ENCODE peak calls at places on chromosomes 5 and 9, in ten cellular contexts. D is H9, M is bronchial epithelial cell, T is astrocyte of the cerebellum, Z is HCT116, J is body of pancreas, N is GM10248, F is right lobe of liver, I is glutamatergic neuron, A is IMR-90. V is an unnamed sample.

GRCh38 chr9:85600675-85601263 is 141.0 kb downstream of the AGTPBP1 start:
- DNase-seq in D (peak), M (no peak), T (no peak), Z (no peak), J (no peak), N (no peak), F (no peak), I (peak), A (no peak), V (no peak)

GRCh38 chr9:134225186-134225585 is 60.8 kb upstream of the RNU6ATAC start:
- DNase-seq in D (no peak), M (no peak), T (no peak), Z (no peak), J (no peak), N (no peak), F (peak), I (peak), A (no peak), V (no peak)

GRCh38 chr9:113886471-113886870 is 10.4 kb downstream of the ZNF618 start:
- DNase-seq in D (no peak), M (no peak), T (no peak), Z (no peak), J (no peak), N (no peak), F (no peak), I (no peak), A (peak), V (no peak)

GRCh38 chr9:126604706-126605105 is 9.0 kb upstream of the LMX1B start:
- DNase-seq in D (no peak), M (no peak), T (no peak), Z (no peak), J (no peak), N (no peak), F (no peak), I (no peak), A (no peak), V (no peak)

GRCh38 chr9:108618906-108619550 is 236.8 kb downstream of the ACTL7B start:
- DNase-seq in D (no peak), M (peak), T (peak), Z (no peak), J (no peak), N (no peak), F (no peak), I (no peak), A (no peak), V (no peak)

GRCh38 chr5:143887302-143887638 is 75.3 kb downstream of the HMHB1 start:
- DNase-seq in D (no peak), M (peak), T (peak), Z (no peak), J (peak), N (no peak), F (no peak), I (no peak), A (peak), V (no peak)

GRCh38 chr5:111820072-111820471 is 63.1 kb upstream of the NREP start:
- DNase-seq in D (no peak), M (no peak), T (no peak), Z (no peak), J (no peak), N (no peak), F (no peak), I (no peak), A (no peak), V (no peak)

GRCh38 chr5:73454379-73455036 is 5.9 kb upstream of the FOXD1 start:
- DNase-seq in D (peak), M (peak), T (no peak), Z (peak), J (peak), N (no peak), F (no peak), I (peak), A (peak), V (peak)

GRCh38 chr9:127180457-127181314 is 58.3 kb upstream of the ANGPTL2 start:
- DNase-seq in D (peak), M (no peak), T (no peak), Z (no peak), J (no peak), N (no peak), F (no peak), I (peak), A (no peak), V (no peak)

GRCh38 chr5:151592855-151593408 is 1.8 kb upstream of the FAT2 start:
- DNase-seq in D (no peak), M (no peak), T (no peak), Z (no peak), J (peak), N (peak), F (no peak), I (peak), A (no peak), V (no peak)

GRCh38 chr5:71887680-71888079 is 168.6 kb downstream of the CARTPT start:
- DNase-seq in D (no peak), M (peak), T (peak), Z (peak), J (no peak), N (peak), F (no peak), I (no peak), A (peak), V (no peak)

GRCh38 chr9:92608221-92609141 is 61.5 kb downstream of the IPPK start:
- DNase-seq in D (no peak), M (no peak), T (no peak), Z (no peak), J (no peak), N (no peak), F (no peak), I (no peak), A (no peak), V (no peak)

GRCh38 chr5:758698-759053 is 25.9 kb downstream of the ZDHHC11B start:
- DNase-seq in D (no peak), M (no peak), T (no peak), Z (no peak), J (no peak), N (no peak), F (no peak), I (no peak), A (no peak), V (no peak)

GRCh38 chr9:112784020-112784788 is 33.6 kb downstream of the SNX30 start:
- DNase-seq in D (peak), M (peak), T (no peak), Z (no peak), J (peak), N (no peak), F (no peak), I (no peak), A (peak), V (peak)

GRCh38 chr5:151492729-151493128 is 45.3 kb downstream of the SLC36A1 start:
- DNase-seq in D (no peak), M (peak), T (no peak), Z (peak), J (peak), N (no peak), F (no peak), I (no peak), A (peak), V (no peak)

GRCh38 chr5:2147504-2148311 is 265.0 kb upstream of the IRX4 start:
- DNase-seq in D (peak), M (no peak), T (no peak), Z (no peak), J (no peak), N (no peak), F (no peak), I (no peak), A (no peak), V (no peak)

GRCh38 chr5:137146402-137146889 is 352.7 kb downstream of the SPOCK1 start:
- DNase-seq in D (no peak), M (peak), T (peak), Z (peak), J (peak), N (no peak), F (no peak), I (no peak), A (peak), V (no peak)

GRCh38 chr5:123036391-123037103 is at the start of gene PPIC:
- DNase-seq in D (peak), M (peak), T (peak), Z (peak), J (peak), N (peak), F (peak), I (peak), A (peak), V (peak)

GRCh38 chr5:154475613-154476342 is 2.2 kb downstream of the HAND1 start:
- DNase-seq in D (peak), M (no peak), T (no peak), Z (no peak), J (no peak), N (no peak), F (no peak), I (peak), A (no peak), V (no peak)

GRCh38 chr5:134142806-134143205 is 28.3 kb downstream of the TCF7 start:
- DNase-seq in D (peak), M (no peak), T (no peak), Z (no peak), J (no peak), N (no peak), F (no peak), I (no peak), A (no peak), V (no peak)

GRCh38 chr9:128024761-128025308 is 42.3 kb downstream of the NAIF1 start:
- DNase-seq in D (no peak), M (no peak), T (no peak), Z (no peak), J (no peak), N (no peak), F (no peak), I (no peak), A (no peak), V (no peak)

GRCh38 chr9:6054280-6055099 is 39.1 kb upstream of the RANBP6 start:
- DNase-seq in D (peak), M (peak), T (peak), Z (peak), J (peak), N (peak), F (peak), I (peak), A (peak), V (peak)

GRCh38 chr9:85347541-85347940 is 394.2 kb downstream of the AGTPBP1 start:
- DNase-seq in D (no peak), M (no peak), T (no peak), Z (no peak), J (no peak), N (no peak), F (no peak), I (no peak), A (no peak), V (no peak)

GRCh38 chr5:92944903-92945629 is 636.0 kb downstream of the NR2F1-AS1 start:
- DNase-seq in D (no peak), M (peak), T (peak), Z (no peak), J (no peak), N (no peak), F (no peak), I (no peak), A (peak), V (no peak)

GRCh38 chr9:89502038-89502601 is 4.2 kb upstream of the SEMA4D start:
- DNase-seq in D (no peak), M (no peak), T (no peak), Z (no peak), J (no peak), N (no peak), F (no peak), I (no peak), A (no peak), V (no peak)

GRCh38 chr5:176653401-176653800 is 6.1 kb downstream of the TSPAN17 start:
- DNase-seq in D (no peak), M (peak), T (no peak), Z (no peak), J (no peak), N (no peak), F (no peak), I (no peak), A (peak), V (no peak)

DNA sequence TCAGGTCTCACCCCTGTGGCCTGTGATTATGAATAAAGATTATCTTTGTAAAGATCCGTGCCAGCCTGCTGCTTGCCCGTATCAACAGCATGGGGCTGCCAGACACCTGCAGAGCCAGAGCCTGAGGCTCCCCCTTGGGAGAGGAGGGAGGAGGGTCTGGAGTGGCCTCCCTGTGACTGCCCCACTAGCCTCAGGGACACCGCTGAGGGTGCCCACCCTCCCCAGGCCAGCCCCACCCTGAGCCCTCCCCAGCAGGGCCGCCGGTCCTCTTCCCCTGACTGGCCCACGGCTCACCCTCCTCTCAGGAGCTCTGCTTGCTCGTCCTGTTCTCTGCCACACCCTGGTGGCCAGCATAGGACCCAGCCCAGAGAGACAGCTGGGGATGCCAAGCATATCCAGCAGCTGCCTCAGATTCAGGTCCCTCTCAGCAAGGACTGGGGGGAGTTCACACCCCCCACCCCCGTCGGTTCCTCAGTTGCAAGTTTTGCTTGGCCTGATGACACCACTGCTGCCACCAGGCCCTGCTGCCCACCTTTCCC is 1.9 kb downstream of the SSNA1 start:
- DNase-seq in D (no peak), M (no peak), T (no peak), Z (no peak), J (no peak), N (no peak), F (no peak), I (no peak), A (no peak), V (no peak)
- TF ChIP-seq CTCF in D (peak), M (peak), T (no peak), Z (peak), J (no peak), N (no peak), F (no peak), I (no peak), A (no peak), V (no peak)

DNA sequence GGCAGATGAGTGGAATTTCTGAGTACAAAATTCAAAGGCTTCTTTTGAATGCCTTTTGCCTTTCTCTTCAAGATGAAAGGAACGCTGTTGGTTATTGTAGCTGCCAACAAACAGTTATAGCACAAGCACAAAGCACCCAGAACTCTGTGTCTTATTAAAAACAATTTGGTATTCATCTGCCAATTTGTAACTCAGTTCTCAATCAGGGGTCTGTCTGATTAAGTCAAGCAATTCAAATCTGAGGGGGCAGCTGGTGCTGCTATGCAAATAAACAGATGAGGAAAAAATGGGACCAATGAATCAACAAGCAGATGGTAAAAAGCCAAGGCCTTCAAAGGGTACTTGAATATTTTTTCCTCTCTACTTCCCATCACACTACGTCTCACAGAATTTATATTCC is 233.5 kb downstream of the TLE1 start:
- DNase-seq in D (no peak), M (no peak), T (peak), Z (no peak), J (no peak), N (no peak), F (no peak), I (no peak), A (no peak), V (no peak)
- TF ChIP-seq CTCF in D (no peak), M (no peak), T (no peak), Z (no peak), J (no peak), N (no peak), F (no peak), I (no peak), A (no peak), V (no peak)

DNA sequence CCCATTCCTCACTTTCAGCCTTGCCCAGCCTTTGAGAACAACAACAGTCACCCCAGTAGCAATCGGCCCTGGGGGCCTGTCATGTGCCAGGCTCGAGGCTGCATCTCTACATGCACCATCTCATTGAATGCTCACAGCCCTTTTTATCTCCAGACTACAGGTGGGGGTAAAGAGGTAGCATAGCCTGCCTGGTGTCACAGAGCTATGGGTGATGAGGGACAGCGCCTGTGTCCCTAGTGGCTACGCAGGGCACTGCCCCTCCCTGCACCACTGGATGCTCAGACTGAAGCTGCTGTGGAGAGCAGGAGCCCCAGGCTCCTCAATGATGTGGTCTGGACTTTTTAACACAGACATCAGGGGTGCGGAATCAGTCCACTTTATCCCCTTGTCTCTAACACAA is 2.8 kb downstream of the CAMK2A start:
- DNase-seq in D (peak), M (no peak), T (no peak), Z (peak), J (no peak), N (no peak), F (peak), I (peak), A (no peak), V (peak)
- TF ChIP-seq CTCF in D (peak), M (peak), T (peak), Z (peak), J (no peak), N (peak), F (peak), I (peak), A (peak), V (peak)

GRCh38 chr9:37033141-37033540 is 927 bp downstream of the PAX5 start:
- DNase-seq in D (no peak), M (no peak), T (no peak), Z (no peak), J (no peak), N (no peak), F (no peak), I (no peak), A (no peak), V (no peak)

GRCh38 chr9:37035472-37036236 is 1.6 kb upstream of the PAX5 start:
- DNase-seq in D (peak), M (peak), T (no peak), Z (no peak), J (no peak), N (peak), F (no peak), I (peak), A (no peak), V (peak)

GRCh38 chr9:37034938-37035471 is 937 bp upstream of the PAX5 start:
- DNase-seq in D (peak), M (no peak), T (no peak), Z (no peak), J (no peak), N (no peak), F (no peak), I (peak), A (no peak), V (no peak)

GRCh38 chr9:37033753-37034319 is at the start of gene PAX5:
- DNase-seq in D (no peak), M (no peak), T (no peak), Z (no peak), J (no peak), N (no peak), F (no peak), I (no peak), A (no peak), V (no peak)

DNA sequence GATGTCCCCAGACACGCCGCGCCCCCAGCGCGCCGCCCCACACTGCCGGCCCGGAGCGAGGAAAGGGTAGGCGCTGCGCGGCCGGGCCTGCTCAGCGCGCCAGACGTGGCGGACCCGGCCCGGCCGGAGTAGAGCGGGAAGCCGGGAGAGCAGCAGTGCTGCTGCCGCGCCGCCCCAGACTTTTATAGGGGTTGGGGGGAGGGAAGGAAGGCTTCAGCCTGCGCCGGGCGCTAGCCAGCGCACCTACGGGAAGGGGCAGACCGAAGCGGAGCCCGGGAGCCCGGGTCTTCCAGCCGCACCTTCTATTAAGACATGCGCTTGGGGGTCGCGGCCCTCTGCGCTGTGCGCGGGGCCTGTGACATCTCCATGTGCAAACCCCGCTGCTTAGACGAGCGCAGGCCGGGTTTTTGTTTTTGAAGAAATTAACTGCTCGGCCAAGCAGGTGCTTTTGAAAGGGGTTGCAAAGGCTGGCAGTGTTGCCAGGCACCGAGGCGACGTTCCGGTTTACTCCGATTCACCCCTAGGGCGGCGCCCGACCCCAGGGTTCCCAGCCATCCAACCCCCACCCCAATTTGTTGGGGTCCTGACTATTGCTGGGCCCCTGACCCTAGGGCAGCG is 361 bp upstream of the PAX5 start:
- DNase-seq in D (peak), M (no peak), T (no peak), Z (no peak), J (no peak), N (peak), F (no peak), I (peak), A (no peak), V (peak)
- TF ChIP-seq CTCF in D (peak), M (peak), T (no peak), Z (peak), J (no peak), N (peak), F (peak), I (peak), A (no peak), V (peak)

GRCh38 chr9:87336914-87337333 is 160.7 kb upstream of the DAPK1 start:
- DNase-seq in D (no peak), M (peak), T (peak), Z (peak), J (peak), N (peak), F (peak), I (no peak), A (peak), V (no peak)

GRCh38 chr9:87338075-87338989 is 159.3 kb upstream of the DAPK1 start:
- DNase-seq in D (no peak), M (no peak), T (no peak), Z (no peak), J (no peak), N (no peak), F (no peak), I (no peak), A (no peak), V (no peak)

GRCh38 chr9:87337335-87338074 is 160.2 kb upstream of the DAPK1 start:
- DNase-seq in D (peak), M (no peak), T (peak), Z (no peak), J (peak), N (no peak), F (no peak), I (no peak), A (no peak), V (no peak)

GRCh38 chr9:87334366-87334765 is 163.3 kb upstream of the DAPK1 start:
- DNase-seq in D (no peak), M (no peak), T (no peak), Z (no peak), J (no peak), N (no peak), F (no peak), I (no peak), A (no peak), V (no peak)

GRCh38 chr9:87336407-87336806 is 161.3 kb upstream of the DAPK1 start:
- DNase-seq in D (no peak), M (no peak), T (no peak), Z (no peak), J (peak), N (no peak), F (no peak), I (peak), A (no peak), V (no peak)
- TF ChIP-seq CTCF in D (no peak), M (no peak), T (no peak), Z (no peak), J (no peak), N (peak), F (no peak), I (no peak), A (no peak), V (no peak)

DNA sequence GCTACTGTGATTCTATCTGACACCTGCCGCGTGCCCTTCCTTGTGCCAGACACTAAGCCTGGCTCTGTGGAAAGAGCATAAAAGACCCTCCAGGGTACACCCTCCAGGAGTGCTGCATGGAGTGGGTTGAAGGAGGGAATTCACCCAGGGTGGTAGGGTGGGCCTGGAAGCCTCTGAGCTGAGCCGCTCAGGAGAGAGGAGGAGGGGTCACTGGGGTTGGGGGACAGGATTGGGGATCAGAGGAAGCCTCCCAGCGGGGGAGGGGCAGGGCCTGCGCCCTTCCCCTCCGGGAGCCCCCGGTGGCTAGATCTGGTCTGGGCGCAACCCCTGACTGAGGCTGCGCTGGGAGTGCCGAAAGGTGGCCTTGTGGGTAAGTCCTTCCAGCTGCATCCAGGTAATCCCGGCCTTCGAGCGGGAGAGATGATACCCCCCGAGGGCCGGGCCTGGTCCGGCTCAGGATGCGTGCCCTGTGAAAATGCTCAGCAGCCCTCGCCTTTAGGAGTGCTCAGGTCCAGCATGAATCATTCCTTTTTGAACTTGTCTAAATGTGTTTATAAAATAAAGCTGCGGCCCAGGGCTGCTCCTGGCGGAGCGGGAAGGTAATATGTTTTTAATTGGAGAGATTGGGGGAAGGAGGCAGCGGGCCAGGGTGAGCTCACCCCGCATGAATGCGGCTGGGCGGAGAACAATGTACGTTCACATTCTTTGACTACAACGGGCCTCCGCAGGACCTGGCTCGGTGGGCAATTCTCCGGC is 118.1 kb upstream of the SMIM23 start:
- DNase-seq in D (peak), M (peak), T (peak), Z (no peak), J (peak), N (no peak), F (no peak), I (no peak), A (peak), V (no peak)
- TF ChIP-seq CTCF in D (peak), M (peak), T (peak), Z (no peak), J (no peak), N (no peak), F (no peak), I (no peak), A (peak), V (no peak)